ENCODE peak calls at places on chromosome 10, in eight cellular contexts. I is neuronal stem cell, W is body of pancreas, R is trophoblast cell, K is stomach, M is psoas muscle, N is SK-N-SH, L is OCI-LY7. T is an unnamed sample.

GRCh38 chr10:60430017-60430416 is 40.3 kb upstream of the ANK3 start:
- DNase-seq in I (no peak), W (no peak), R (no peak), K (no peak), M (no peak), N (no peak), L (no peak), T (no peak)

GRCh38 chr10:16792675-16793074 is 24.5 kb downstream of the RSU1 start:
- DNase-seq in I (no peak), W (no peak), R (peak; percentile 46), K (no peak), M (peak; percentile 32), N (no peak), L (no peak), T (no peak)

GRCh38 chr10:47370878-47371277 is 13.2 kb downstream of the ZNF488 start:
- DNase-seq in I (no peak), W (no peak), R (no peak), K (peak; percentile 10), M (no peak), N (peak; percentile 5), L (no peak), T (peak; percentile 56)

GRCh38 chr10:52616420-52616764 is 156.2 kb downstream of the MBL2 start:
- DNase-seq in I (no peak), W (no peak), R (no peak), K (no peak), M (no peak), N (no peak), L (no peak), T (no peak)

GRCh38 chr10:118047363-118047719 is 600 bp upstream of the RAB11FIP2 start:
- DNase-seq in I (no peak), W (peak; percentile 8), R (no peak), K (no peak), M (peak; percentile 10), N (no peak), L (no peak), T (no peak)

GRCh38 chr10:1049425-1049958 is 573 bp upstream of the IDI1 start:
- DNase-seq in I (no peak), W (no peak), R (peak; percentile 85), K (peak; percentile 42), M (no peak), N (peak; percentile 96), L (no peak), T (no peak)

GRCh38 chr10:63105811-63106755 is 27.0 kb upstream of the NRBF2 start:
- DNase-seq in I (no peak), W (no peak), R (no peak), K (no peak), M (peak; percentile 50), N (no peak), L (no peak), T (no peak)

GRCh38 chr10:92011560-92012214 is 88.1 kb downstream of the BTAF1 start:
- DNase-seq in I (no peak), W (no peak), R (peak; percentile 47), K (no peak), M (no peak), N (no peak), L (no peak), T (no peak)

DNA sequence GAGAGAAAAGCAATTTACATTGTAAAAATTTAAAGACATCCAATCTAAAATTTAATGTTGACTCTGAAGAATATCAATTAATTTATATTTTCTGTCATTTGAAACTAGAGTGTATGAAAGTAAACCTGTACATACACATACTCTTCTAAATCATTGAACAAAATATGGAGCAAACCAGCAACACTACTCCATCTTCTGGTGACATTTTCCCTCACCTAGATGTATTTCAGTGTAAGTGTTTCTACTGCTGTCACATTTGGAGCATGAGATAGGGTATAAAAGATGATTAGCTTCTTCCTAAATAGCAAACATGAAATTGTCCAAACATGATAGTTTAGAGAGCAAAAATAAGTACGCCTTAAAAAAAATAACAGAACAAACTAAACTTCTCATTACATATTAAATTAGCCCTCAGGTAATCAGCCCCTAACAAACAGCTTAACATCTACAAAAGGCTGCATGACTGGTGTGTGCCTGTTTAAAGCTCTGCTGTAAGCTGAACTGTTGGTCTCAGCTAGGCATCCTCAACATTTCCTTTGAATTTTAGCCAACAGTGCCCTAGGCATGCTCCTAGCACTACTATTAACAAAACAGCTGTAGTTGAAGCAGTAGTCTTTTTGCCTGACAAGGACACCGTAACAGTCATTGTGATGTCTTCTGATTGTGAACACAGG is 189.8 kb downstream of the CTNNA3 start:
- DNase-seq in I (no peak), W (no peak), R (no peak), K (no peak), M (no peak), N (no peak), L (no peak), T (no peak)
- H3K27ac ChIP-seq in I (no peak overlapping the region), W (no peak overlapping the region), R (no peak overlapping the region), K (no peak overlapping the region), M (no peak overlapping the region), N (no peak overlapping the region), L (no peak overlapping the region), T (no peak overlapping the region)

DNA sequence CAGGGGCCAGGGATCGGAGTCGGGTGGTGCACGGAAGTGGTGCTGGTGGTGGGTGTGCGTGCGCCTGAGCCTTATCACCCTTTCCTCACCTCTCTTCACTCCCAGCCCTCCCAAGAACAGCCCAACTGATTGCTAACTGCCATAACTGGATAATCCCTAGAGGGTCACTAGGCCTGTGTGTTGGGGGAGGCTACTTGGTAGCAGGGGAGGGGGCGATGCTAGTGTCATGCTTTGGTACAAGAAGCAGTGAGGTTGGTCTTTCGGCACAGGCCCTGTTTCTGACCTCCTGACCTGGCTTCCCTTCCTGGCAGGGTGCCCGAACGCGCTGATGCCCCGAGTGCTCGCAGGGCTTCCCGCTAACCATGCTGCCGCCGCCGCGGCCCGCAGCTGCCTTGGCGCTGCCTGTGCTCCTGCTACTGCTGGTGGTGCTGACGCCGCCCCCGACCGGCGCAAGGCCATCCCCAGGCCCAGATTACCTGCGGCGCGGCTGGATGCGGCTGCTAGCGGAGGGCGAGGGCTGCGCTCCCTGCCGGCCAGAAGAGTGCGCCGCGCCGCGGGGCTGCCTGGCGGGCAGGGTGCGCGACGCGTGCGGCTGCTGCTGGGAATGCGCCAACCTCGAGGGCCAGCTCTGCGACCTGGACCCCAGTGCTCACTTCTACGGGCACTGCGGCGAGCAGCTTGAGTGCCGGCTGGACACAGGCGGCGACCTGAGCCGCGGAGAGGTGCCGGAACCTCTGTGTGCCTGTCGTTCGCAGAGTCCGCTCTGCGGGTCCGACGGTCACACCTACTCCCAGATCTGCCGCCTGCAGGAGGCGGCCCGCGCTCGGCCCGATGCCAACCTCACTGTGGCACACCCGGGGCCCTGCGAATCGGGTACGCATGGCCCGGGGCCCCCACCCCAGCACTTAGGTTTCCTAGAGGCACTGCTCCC is 707 bp downstream of the KAZALD1 start:
- DNase-seq in I (peak; percentile 76), W (peak; percentile 63), R (peak; percentile 91), K (peak; percentile 76), M (peak; percentile 56), N (peak; percentile 59), L (peak; percentile 87), T (no peak)
- H3K4me1 ChIP-seq in I (peaks cover 35% of the 10 kb centered on the region), W (peaks cover 57% of the 10 kb centered on the region), R (peaks cover 29% of the 10 kb centered on the region), K (peaks cover 42% of the 10 kb centered on the region), M (peaks cover 39% of the 10 kb centered on the region), N (peaks cover 19% of the 10 kb centered on the region), L (peaks cover 70% of the 10 kb centered on the region), T (peaks cover 47% of the 10 kb centered on the region)

GRCh38 chr10:90858489-90858968 is 690 bp upstream of the HTR7 start:
- DNase-seq in I (no peak), W (no peak), R (no peak), K (no peak), M (no peak), N (peak; percentile 25), L (no peak), T (no peak)

GRCh38 chr10:90859321-90859751 is 1.5 kb upstream of the HTR7 start:
- DNase-seq in I (no peak), W (no peak), R (peak; percentile 26), K (no peak), M (no peak), N (no peak), L (no peak), T (no peak)

GRCh38 chr10:90856261-90856660 is 1.6 kb downstream of the HTR7 start:
- DNase-seq in I (no peak), W (no peak), R (no peak), K (no peak), M (no peak), N (no peak), L (no peak), T (no peak)

GRCh38 chr10:90856964-90857634 is 740 bp downstream of the HTR7 start:
- DNase-seq in I (no peak), W (no peak), R (no peak), K (no peak), M (no peak), N (no peak), L (no peak), T (no peak)

DNA sequence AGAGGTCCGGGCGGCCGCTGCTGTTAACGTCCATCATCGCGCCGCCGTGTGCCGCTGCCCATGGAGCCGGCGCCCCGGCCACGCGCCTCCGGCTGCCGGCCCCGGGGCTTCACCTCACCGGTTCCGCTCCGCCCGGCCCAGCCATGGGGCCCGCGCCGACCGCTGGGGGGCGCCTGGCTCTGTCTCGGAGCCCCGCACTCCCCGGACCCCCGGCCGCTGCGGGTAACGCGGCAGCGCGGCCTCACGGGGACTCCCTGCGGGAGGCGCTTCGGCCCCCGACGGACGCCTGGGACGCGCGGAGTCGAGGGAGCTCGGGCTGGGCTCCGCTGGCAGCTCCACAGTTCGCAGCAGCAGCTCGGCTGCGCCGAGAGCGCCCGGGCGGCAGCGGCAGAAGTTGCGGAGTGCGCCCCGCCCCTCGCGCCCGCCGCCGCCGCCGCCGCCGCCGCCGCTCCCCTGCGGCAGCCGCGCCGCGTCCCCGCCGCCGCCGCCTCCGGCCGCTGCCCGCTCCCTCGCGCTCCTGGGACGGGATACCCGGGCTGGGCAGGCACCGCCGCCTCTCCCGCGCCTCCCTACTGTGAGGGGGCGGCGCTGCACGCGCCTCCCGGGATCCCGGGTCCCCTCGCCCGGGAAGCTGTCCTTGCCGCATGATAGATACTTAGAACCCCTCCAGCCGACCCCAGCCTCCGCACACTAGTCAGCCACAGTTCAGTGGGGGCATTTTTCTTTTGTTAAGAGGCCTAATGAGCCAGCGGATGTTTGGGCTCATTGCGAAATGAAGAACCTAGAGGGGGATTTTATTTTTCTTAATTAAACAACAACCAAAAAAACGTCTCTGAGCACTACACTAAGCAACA is at the start of gene HTR7:
- DNase-seq in I (peak; percentile 65), W (peak; percentile 49), R (peak; percentile 54), K (peak; percentile 54), M (peak; percentile 62), N (peak; percentile 90), L (peak; percentile 28), T (no peak)
- H3K27ac ChIP-seq in I (no peak within 1 kb of the TSS), W (no peak within 1 kb of the TSS), R (no peak within 1 kb of the TSS), K (peak within 1 kb of the TSS; percentile 71), M (peak within 1 kb of the TSS; percentile 31), N (no peak within 1 kb of the TSS), L (no peak within 1 kb of the TSS), T (peak within 1 kb of the TSS; percentile 77)

DNA sequence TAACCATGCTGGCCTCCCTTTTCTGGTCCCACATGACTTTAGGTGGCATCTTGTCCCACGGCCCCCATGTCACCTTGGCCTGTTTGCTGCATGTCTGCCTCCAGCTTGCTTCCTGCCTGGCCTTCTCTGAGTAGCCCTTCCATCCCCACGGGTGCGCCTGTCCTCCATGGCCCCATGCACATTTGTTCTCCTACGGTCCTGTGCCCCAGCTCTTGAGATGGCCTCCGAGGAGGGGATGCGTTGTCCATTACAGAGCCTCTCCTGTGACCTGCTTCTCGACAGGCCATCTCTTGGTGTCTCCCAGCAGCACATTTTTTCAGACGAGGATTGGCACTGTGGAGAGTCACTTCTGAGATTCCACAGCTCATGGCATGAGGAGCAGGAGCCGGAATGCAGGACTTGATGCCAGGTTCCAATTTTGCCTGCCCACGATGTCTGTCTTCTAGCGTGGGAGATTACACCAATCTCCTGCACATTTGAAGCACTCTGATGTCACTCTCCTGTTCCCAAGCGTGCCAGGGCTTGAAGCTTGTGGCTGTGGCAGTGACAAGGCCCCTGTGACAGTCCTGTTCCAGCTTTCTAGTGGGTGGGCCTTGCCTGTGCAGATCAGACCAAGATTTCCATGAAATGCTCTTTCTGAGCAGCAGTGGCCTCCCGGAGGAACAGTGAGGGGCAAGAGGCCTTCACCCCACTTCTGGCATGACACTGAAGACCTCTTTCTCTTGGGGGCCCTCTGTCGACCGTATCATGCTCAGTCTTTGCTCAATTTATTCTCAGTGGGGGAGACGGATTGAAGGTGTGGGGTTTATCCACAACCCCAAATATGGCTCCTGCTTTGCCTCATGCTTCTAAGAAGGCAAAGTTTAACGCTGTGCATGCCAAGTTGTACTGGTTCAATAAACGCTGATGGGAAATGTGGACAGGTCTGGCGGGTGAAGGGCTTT is 13.4 kb downstream of the WDFY4 start:
- DNase-seq in I (no peak), W (no peak), R (no peak), K (no peak), M (no peak), N (no peak), L (no peak), T (no peak)
- H3K4me1 ChIP-seq in I (no peaks in the 10 kb centered on the region), W (no peaks in the 10 kb centered on the region), R (no peaks in the 10 kb centered on the region), K (no peaks in the 10 kb centered on the region), M (no peaks in the 10 kb centered on the region), N (no peaks in the 10 kb centered on the region), L (peaks cover 33% of the 10 kb centered on the region), T (no peaks in the 10 kb centered on the region)

T was measured in ascending aorta.